ENCODE peak calls at places on chromosomes 2 and 18, in five cellular contexts. One of them, this sample, is unnamed.

GRCh38 chr2:125979886-125980285 is 676.1 kb upstream of the GYPC start:
- DNase-seq in activated T-cell treated with anti-CD3 and anti-CD28 coated beads for 4 hours: no peak
- DNase-seq in neuronal stem cell: no peak
- DNase-seq in endothelial cell: no peak
- DNase-seq in GM12865: no peak
- DNase-seq in this sample: no peak

GRCh38 chr2:85355521-85355920 is 952 bp downstream of the ELMOD3 start:
- DNase-seq in activated T-cell treated with anti-CD3 and anti-CD28 coated beads for 4 hours: no peak
- DNase-seq in neuronal stem cell: no peak
- DNase-seq in endothelial cell: no peak
- DNase-seq in GM12865: no peak
- DNase-seq in this sample: no peak

GRCh38 chr2:127735044-127735443 is 33.7 kb downstream of the SFT2D3 start:
- DNase-seq in activated T-cell treated with anti-CD3 and anti-CD28 coated beads for 4 hours: no peak
- DNase-seq in neuronal stem cell: no peak
- DNase-seq in endothelial cell: no peak
- DNase-seq in GM12865: no peak
- DNase-seq in this sample: no peak

GRCh38 chr18:10916387-10916786 is 233.0 kb downstream of the PIEZO2 start:
- DNase-seq in activated T-cell treated with anti-CD3 and anti-CD28 coated beads for 4 hours: no peak
- DNase-seq in neuronal stem cell: no peak
- DNase-seq in endothelial cell: no peak
- DNase-seq in GM12865: no peak
- DNase-seq in this sample: no peak

GRCh38 chr2:234288974-234289455 is 207.9 kb downstream of the ARL4C start:
- DNase-seq in activated T-cell treated with anti-CD3 and anti-CD28 coated beads for 4 hours: peak; percentile 65
- DNase-seq in neuronal stem cell: peak; percentile 70
- DNase-seq in endothelial cell: peak; percentile 81
- DNase-seq in GM12865: peak; percentile 74
- DNase-seq in this sample: peak; percentile 52

GRCh38 chr2:147925886-147926285 is 81.1 kb downstream of the ACVR2A start:
- DNase-seq in activated T-cell treated with anti-CD3 and anti-CD28 coated beads for 4 hours: no peak
- DNase-seq in neuronal stem cell: no peak
- DNase-seq in endothelial cell: no peak
- DNase-seq in GM12865: no peak
- DNase-seq in this sample: no peak

GRCh38 chr18:48848641-48849143 is 102.1 kb downstream of the SMAD7 start:
- DNase-seq in activated T-cell treated with anti-CD3 and anti-CD28 coated beads for 4 hours: no peak
- DNase-seq in neuronal stem cell: no peak
- DNase-seq in endothelial cell: peak; percentile 25
- DNase-seq in GM12865: no peak
- DNase-seq in this sample: no peak

GRCh38 chr2:42977236-42978174 is 185.1 kb upstream of the HAAO start:
- DNase-seq in activated T-cell treated with anti-CD3 and anti-CD28 coated beads for 4 hours: no peak
- DNase-seq in neuronal stem cell: no peak
- DNase-seq in endothelial cell: no peak
- DNase-seq in GM12865: no peak
- DNase-seq in this sample: no peak

GRCh38 chr2:112204411-112204810 is 50.4 kb downstream of the ZC3H8 start:
- DNase-seq in activated T-cell treated with anti-CD3 and anti-CD28 coated beads for 4 hours: no peak
- DNase-seq in neuronal stem cell: no peak
- DNase-seq in endothelial cell: no peak
- DNase-seq in GM12865: no peak
- DNase-seq in this sample: peak; percentile 36

GRCh38 chr18:9595197-9595596 is 19.2 kb downstream of the PPP4R1 start:
- DNase-seq in activated T-cell treated with anti-CD3 and anti-CD28 coated beads for 4 hours: no peak
- DNase-seq in neuronal stem cell: no peak
- DNase-seq in endothelial cell: no peak
- DNase-seq in GM12865: no peak
- DNase-seq in this sample: no peak

GRCh38 chr2:201931955-201932354 is 101.7 kb upstream of the FZD7 start:
- DNase-seq in activated T-cell treated with anti-CD3 and anti-CD28 coated beads for 4 hours: no peak
- DNase-seq in neuronal stem cell: no peak
- DNase-seq in endothelial cell: no peak
- DNase-seq in GM12865: no peak
- DNase-seq in this sample: no peak

GRCh38 chr2:235458839-235459273 is 35.0 kb upstream of the AGAP1 start:
- DNase-seq in activated T-cell treated with anti-CD3 and anti-CD28 coated beads for 4 hours: no peak
- DNase-seq in neuronal stem cell: no peak
- DNase-seq in endothelial cell: peak; percentile 10
- DNase-seq in GM12865: no peak
- DNase-seq in this sample: no peak

GRCh38 chr2:233486778-233487552 is 79.6 kb downstream of the USP40 start:
- DNase-seq in activated T-cell treated with anti-CD3 and anti-CD28 coated beads for 4 hours: no peak
- DNase-seq in neuronal stem cell: no peak
- DNase-seq in endothelial cell: no peak
- DNase-seq in GM12865: no peak
- DNase-seq in this sample: no peak

GRCh38 chr2:169285528-169285927 is 76.8 kb downstream of the LRP2 start:
- DNase-seq in activated T-cell treated with anti-CD3 and anti-CD28 coated beads for 4 hours: no peak
- DNase-seq in neuronal stem cell: peak; percentile 73
- DNase-seq in endothelial cell: no peak
- DNase-seq in GM12865: no peak
- DNase-seq in this sample: no peak

GRCh38 chr18:36158261-36158867 is 28.7 kb downstream of the ELP2 start:
- DNase-seq in activated T-cell treated with anti-CD3 and anti-CD28 coated beads for 4 hours: no peak
- DNase-seq in neuronal stem cell: no peak
- DNase-seq in endothelial cell: no peak
- DNase-seq in GM12865: no peak
- DNase-seq in this sample: no peak

GRCh38 chr18:13611616-13612110 is 114.7 kb downstream of the FAM210A start:
- DNase-seq in activated T-cell treated with anti-CD3 and anti-CD28 coated beads for 4 hours: no peak
- DNase-seq in neuronal stem cell: peak; percentile 17
- DNase-seq in endothelial cell: peak; percentile 25
- DNase-seq in GM12865: no peak
- DNase-seq in this sample: peak; percentile 60

GRCh38 chr2:104431701-104432121 is 422.2 kb upstream of the POU3F3 start:
- DNase-seq in activated T-cell treated with anti-CD3 and anti-CD28 coated beads for 4 hours: no peak
- DNase-seq in neuronal stem cell: no peak
- DNase-seq in endothelial cell: no peak
- DNase-seq in GM12865: no peak
- DNase-seq in this sample: peak; percentile 7

GRCh38 chr18:46213295-46213694 is 109.1 kb downstream of the HAUS1 start:
- DNase-seq in activated T-cell treated with anti-CD3 and anti-CD28 coated beads for 4 hours: no peak
- DNase-seq in neuronal stem cell: no peak
- DNase-seq in endothelial cell: no peak
- DNase-seq in GM12865: peak; percentile 41
- DNase-seq in this sample: no peak

GRCh38 chr2:240187989-240188590 is 47.6 kb upstream of the OTOS start:
- DNase-seq in activated T-cell treated with anti-CD3 and anti-CD28 coated beads for 4 hours: no peak
- DNase-seq in neuronal stem cell: no peak
- DNase-seq in endothelial cell: no peak
- DNase-seq in GM12865: no peak
- DNase-seq in this sample: no peak

GRCh38 chr2:240963376-240964220 is 34.8 kb upstream of the SNED1 start:
- DNase-seq in activated T-cell treated with anti-CD3 and anti-CD28 coated beads for 4 hours: no peak
- DNase-seq in neuronal stem cell: no peak
- DNase-seq in endothelial cell: no peak
- DNase-seq in GM12865: no peak
- DNase-seq in this sample: no peak

GRCh38 chr2:200619275-200619674 is 33.5 kb downstream of the AOX1 start:
- DNase-seq in activated T-cell treated with anti-CD3 and anti-CD28 coated beads for 4 hours: no peak
- DNase-seq in neuronal stem cell: no peak
- DNase-seq in endothelial cell: no peak
- DNase-seq in GM12865: no peak
- DNase-seq in this sample: no peak

GRCh38 chr2:54634564-54635511 is 88.6 kb upstream of the EML6 start:
- DNase-seq in activated T-cell treated with anti-CD3 and anti-CD28 coated beads for 4 hours: no peak
- DNase-seq in neuronal stem cell: no peak
- DNase-seq in endothelial cell: no peak
- DNase-seq in GM12865: peak; percentile 92
- DNase-seq in this sample: no peak

GRCh38 chr18:78814321-78814720 is 165.3 kb upstream of the SALL3 start:
- DNase-seq in activated T-cell treated with anti-CD3 and anti-CD28 coated beads for 4 hours: no peak
- DNase-seq in neuronal stem cell: no peak
- DNase-seq in endothelial cell: no peak
- DNase-seq in GM12865: no peak
- DNase-seq in this sample: peak; percentile 26

GRCh38 chr2:99481527-99481926 is 8.3 kb downstream of the REV1 start:
- DNase-seq in activated T-cell treated with anti-CD3 and anti-CD28 coated beads for 4 hours: no peak
- DNase-seq in neuronal stem cell: no peak
- DNase-seq in endothelial cell: no peak
- DNase-seq in GM12865: no peak
- DNase-seq in this sample: no peak

GRCh38 chr2:173667415-173667814 is 297.8 kb downstream of the SP3 start:
- DNase-seq in activated T-cell treated with anti-CD3 and anti-CD28 coated beads for 4 hours: no peak
- DNase-seq in neuronal stem cell: no peak
- DNase-seq in endothelial cell: no peak
- DNase-seq in GM12865: peak; percentile 8
- DNase-seq in this sample: no peak

GRCh38 chr2:240962371-240963064 is 35.9 kb upstream of the SNED1 start:
- DNase-seq in activated T-cell treated with anti-CD3 and anti-CD28 coated beads for 4 hours: no peak
- DNase-seq in neuronal stem cell: peak; percentile 32
- DNase-seq in endothelial cell: no peak
- DNase-seq in GM12865: no peak
- DNase-seq in this sample: peak; percentile 17

GRCh38 chr2:134758632-134759031 is 39.8 kb upstream of the TMEM163 start:
- DNase-seq in activated T-cell treated with anti-CD3 and anti-CD28 coated beads for 4 hours: no peak
- DNase-seq in neuronal stem cell: no peak
- DNase-seq in endothelial cell: no peak
- DNase-seq in GM12865: peak; percentile 21
- DNase-seq in this sample: no peak

GRCh38 chr2:176356251-176356650 is 87.0 kb downstream of the MTX2 start:
- DNase-seq in activated T-cell treated with anti-CD3 and anti-CD28 coated beads for 4 hours: no peak
- DNase-seq in neuronal stem cell: no peak
- DNase-seq in endothelial cell: no peak
- DNase-seq in GM12865: no peak
- DNase-seq in this sample: no peak

GRCh38 chr2:143705108-143705686 is 576.0 kb downstream of the ARHGAP15 start:
- DNase-seq in activated T-cell treated with anti-CD3 and anti-CD28 coated beads for 4 hours: no peak
- DNase-seq in neuronal stem cell: no peak
- DNase-seq in endothelial cell: no peak
- DNase-seq in GM12865: no peak
- DNase-seq in this sample: no peak

GRCh38 chr18:7760967-7761946 is 194.1 kb downstream of the PTPRM start:
- DNase-seq in activated T-cell treated with anti-CD3 and anti-CD28 coated beads for 4 hours: no peak
- DNase-seq in neuronal stem cell: no peak
- DNase-seq in endothelial cell: no peak
- DNase-seq in GM12865: no peak
- DNase-seq in this sample: no peak

GRCh38 chr2:210519594-210519993 is 36.8 kb upstream of the CPS1 start:
- DNase-seq in activated T-cell treated with anti-CD3 and anti-CD28 coated beads for 4 hours: no peak
- DNase-seq in neuronal stem cell: no peak
- DNase-seq in endothelial cell: no peak
- DNase-seq in GM12865: no peak
- DNase-seq in this sample: no peak

GRCh38 chr2:238655974-238656722 is 191.7 kb upstream of the TWIST2 start:
- DNase-seq in activated T-cell treated with anti-CD3 and anti-CD28 coated beads for 4 hours: no peak
- DNase-seq in neuronal stem cell: no peak
- DNase-seq in endothelial cell: no peak
- DNase-seq in GM12865: no peak
- DNase-seq in this sample: no peak

GRCh38 chr2:171225302-171225980 is 64.7 kb upstream of the TLK1 start:
- DNase-seq in activated T-cell treated with anti-CD3 and anti-CD28 coated beads for 4 hours: no peak
- DNase-seq in neuronal stem cell: no peak
- DNase-seq in endothelial cell: no peak
- DNase-seq in GM12865: no peak
- DNase-seq in this sample: no peak

GRCh38 chr2:219460424-219460926 is 25.8 kb downstream of the SPEG start:
- DNase-seq in activated T-cell treated with anti-CD3 and anti-CD28 coated beads for 4 hours: no peak
- DNase-seq in neuronal stem cell: peak; percentile 59
- DNase-seq in endothelial cell: no peak
- DNase-seq in GM12865: no peak
- DNase-seq in this sample: no peak

GRCh38 chr18:40346146-40346545 is 1608.9 kb upstream of the PIK3C3 start:
- DNase-seq in activated T-cell treated with anti-CD3 and anti-CD28 coated beads for 4 hours: no peak
- DNase-seq in neuronal stem cell: no peak
- DNase-seq in endothelial cell: no peak
- DNase-seq in GM12865: no peak
- DNase-seq in this sample: no peak

GRCh38 chr2:44944102-44944951 is 2.8 kb downstream of the SIX3 start:
- DNase-seq in activated T-cell treated with anti-CD3 and anti-CD28 coated beads for 4 hours: no peak
- DNase-seq in neuronal stem cell: no peak
- DNase-seq in endothelial cell: no peak
- DNase-seq in GM12865: no peak
- DNase-seq in this sample: no peak

This sample was measured in NCI-H1417.